ENCODE peak calls at places on chromosome 9, in ten cellular contexts. One of them, this sample, is unnamed.

GRCh38 chr9:7869340-7869739 is 69.8 kb upstream of the DMAC1 start:
- DNase-seq in NCI-H1436: no peak
- DNase-seq in A549: no peak
- DNase-seq in heart left ventricle: no peak
- DNase-seq in fibroblast of the aortic adventitia: no peak
- DNase-seq in naive thymus-derived CD8-positive, alpha-beta T cell: no peak
- DNase-seq in NCI-H774: no peak
- DNase-seq in psoas muscle: no peak
- DNase-seq in iPS-NIHi11: no peak
- DNase-seq in PC-9: no peak
- DNase-seq in this sample: no peak

GRCh38 chr9:130927338-130927737 is 11.7 kb downstream of the FIBCD1 start:
- DNase-seq in NCI-H1436: no peak
- DNase-seq in A549: no peak
- DNase-seq in heart left ventricle: no peak
- DNase-seq in fibroblast of the aortic adventitia: no peak
- DNase-seq in naive thymus-derived CD8-positive, alpha-beta T cell: no peak
- DNase-seq in NCI-H774: no peak
- DNase-seq in psoas muscle: no peak
- DNase-seq in iPS-NIHi11: no peak
- DNase-seq in PC-9: no peak
- DNase-seq in this sample: no peak

GRCh38 chr9:12935714-12936113 is 160.9 kb downstream of the LURAP1L start:
- DNase-seq in NCI-H1436: no peak
- DNase-seq in A549: no peak
- DNase-seq in heart left ventricle: no peak
- DNase-seq in fibroblast of the aortic adventitia: peak; percentile 93
- DNase-seq in naive thymus-derived CD8-positive, alpha-beta T cell: no peak
- DNase-seq in NCI-H774: no peak
- DNase-seq in psoas muscle: no peak
- DNase-seq in iPS-NIHi11: no peak
- DNase-seq in PC-9: no peak
- DNase-seq in this sample: no peak

GRCh38 chr9:119677811-119678530 is 308.7 kb upstream of the BRINP1 start:
- DNase-seq in NCI-H1436: no peak
- DNase-seq in A549: no peak
- DNase-seq in heart left ventricle: no peak
- DNase-seq in fibroblast of the aortic adventitia: no peak
- DNase-seq in naive thymus-derived CD8-positive, alpha-beta T cell: no peak
- DNase-seq in NCI-H774: no peak
- DNase-seq in psoas muscle: no peak
- DNase-seq in iPS-NIHi11: no peak
- DNase-seq in PC-9: no peak
- DNase-seq in this sample: no peak

GRCh38 chr9:91536211-91536691 is 112.6 kb upstream of the NFIL3 start:
- DNase-seq in NCI-H1436: no peak
- DNase-seq in A549: peak; percentile 72
- DNase-seq in heart left ventricle: no peak
- DNase-seq in fibroblast of the aortic adventitia: peak; percentile 49
- DNase-seq in naive thymus-derived CD8-positive, alpha-beta T cell: no peak
- DNase-seq in NCI-H774: peak; percentile 21
- DNase-seq in psoas muscle: no peak
- DNase-seq in iPS-NIHi11: peak; percentile 23
- DNase-seq in PC-9: peak; percentile 80
- DNase-seq in this sample: no peak

GRCh38 chr9:91255327-91255726 is 106.4 kb downstream of the AUH start:
- DNase-seq in NCI-H1436: no peak
- DNase-seq in A549: no peak
- DNase-seq in heart left ventricle: no peak
- DNase-seq in fibroblast of the aortic adventitia: peak; percentile 89
- DNase-seq in naive thymus-derived CD8-positive, alpha-beta T cell: no peak
- DNase-seq in NCI-H774: no peak
- DNase-seq in psoas muscle: no peak
- DNase-seq in iPS-NIHi11: no peak
- DNase-seq in PC-9: no peak
- DNase-seq in this sample: no peak

GRCh38 chr9:71509054-71509453 is 259.3 kb downstream of the CEMIP2 start:
- DNase-seq in NCI-H1436: no peak
- DNase-seq in A549: peak; percentile 5
- DNase-seq in heart left ventricle: no peak
- DNase-seq in fibroblast of the aortic adventitia: no peak
- DNase-seq in naive thymus-derived CD8-positive, alpha-beta T cell: no peak
- DNase-seq in NCI-H774: no peak
- DNase-seq in psoas muscle: no peak
- DNase-seq in iPS-NIHi11: no peak
- DNase-seq in PC-9: peak; percentile 66
- DNase-seq in this sample: no peak

GRCh38 chr9:128786681-128787582 is at the start of gene TBC1D13:
- DNase-seq in NCI-H1436: peak; percentile 75
- DNase-seq in A549: peak; percentile 88
- DNase-seq in heart left ventricle: peak; percentile 92
- DNase-seq in fibroblast of the aortic adventitia: peak; percentile 78
- DNase-seq in naive thymus-derived CD8-positive, alpha-beta T cell: peak; percentile 94
- DNase-seq in NCI-H774: peak; percentile 88
- DNase-seq in psoas muscle: peak; percentile 92
- DNase-seq in iPS-NIHi11: peak; percentile 99
- DNase-seq in PC-9: peak; percentile 71
- DNase-seq in this sample: peak; percentile 82

GRCh38 chr9:109793196-109793595 is 13.2 kb downstream of the PALM2AKAP2 start:
- DNase-seq in NCI-H1436: no peak
- DNase-seq in A549: peak; percentile 25
- DNase-seq in heart left ventricle: no peak
- DNase-seq in fibroblast of the aortic adventitia: peak; percentile 87
- DNase-seq in naive thymus-derived CD8-positive, alpha-beta T cell: no peak
- DNase-seq in NCI-H774: no peak
- DNase-seq in psoas muscle: no peak
- DNase-seq in iPS-NIHi11: no peak
- DNase-seq in PC-9: peak; percentile 92
- DNase-seq in this sample: no peak

GRCh38 chr9:122900791-122901190 is 4.4 kb downstream of the RC3H2 start:
- DNase-seq in NCI-H1436: no peak
- DNase-seq in A549: no peak
- DNase-seq in heart left ventricle: no peak
- DNase-seq in fibroblast of the aortic adventitia: peak; percentile 39
- DNase-seq in naive thymus-derived CD8-positive, alpha-beta T cell: no peak
- DNase-seq in NCI-H774: no peak
- DNase-seq in psoas muscle: no peak
- DNase-seq in iPS-NIHi11: no peak
- DNase-seq in PC-9: no peak
- DNase-seq in this sample: no peak

GRCh38 chr9:134619983-134620612 is 21.5 kb upstream of the COL5A1 start:
- DNase-seq in NCI-H1436: no peak
- DNase-seq in A549: no peak
- DNase-seq in heart left ventricle: no peak
- DNase-seq in fibroblast of the aortic adventitia: no peak
- DNase-seq in naive thymus-derived CD8-positive, alpha-beta T cell: peak; percentile 55
- DNase-seq in NCI-H774: no peak
- DNase-seq in psoas muscle: no peak
- DNase-seq in iPS-NIHi11: no peak
- DNase-seq in PC-9: no peak
- DNase-seq in this sample: no peak

GRCh38 chr9:123069010-123069481 is 35.6 kb downstream of the GPR21 start:
- DNase-seq in NCI-H1436: no peak
- DNase-seq in A549: no peak
- DNase-seq in heart left ventricle: no peak
- DNase-seq in fibroblast of the aortic adventitia: peak; percentile 96
- DNase-seq in naive thymus-derived CD8-positive, alpha-beta T cell: no peak
- DNase-seq in NCI-H774: no peak
- DNase-seq in psoas muscle: no peak
- DNase-seq in iPS-NIHi11: no peak
- DNase-seq in PC-9: no peak
- DNase-seq in this sample: no peak

GRCh38 chr9:125932012-125932411 is 184.8 kb downstream of the PBX3 start:
- DNase-seq in NCI-H1436: no peak
- DNase-seq in A549: peak; percentile 62
- DNase-seq in heart left ventricle: peak; percentile 35
- DNase-seq in fibroblast of the aortic adventitia: peak; percentile 98
- DNase-seq in naive thymus-derived CD8-positive, alpha-beta T cell: no peak
- DNase-seq in NCI-H774: no peak
- DNase-seq in psoas muscle: no peak
- DNase-seq in iPS-NIHi11: peak; percentile 14
- DNase-seq in PC-9: no peak
- DNase-seq in this sample: no peak

This sample was measured in lower leg skin.